ENCODE peak calls at places on chromosomes 1 and 21, in four cellular contexts. R is tibial nerve, J is choroid plexus epithelial cell, H is RWPE1. S is an unnamed sample.

GRCh38 chr1:185062710-185063370 is 17.5 kb downstream of the RNF2 start:
- DNase-seq in R (no peak), H (no peak), J (peak), S (no peak)

GRCh38 chr1:59604191-59604590 is 210.6 kb upstream of the HOOK1 start:
- DNase-seq in R (no peak), J (peak), H (no peak), S (no peak)

GRCh38 chr1:87980494-87980893 is 651.8 kb downstream of the LMO4 start:
- DNase-seq in R (no peak), J (no peak), H (no peak), S (no peak)

GRCh38 chr1:46735708-46736324 is 16.9 kb upstream of the EFCAB14 start:
- DNase-seq in R (no peak), J (peak), H (peak), S (no peak)

GRCh38 chr1:224554620-224555259 is 61.4 kb upstream of the CNIH3 start:
- DNase-seq in R (no peak), H (no peak), J (no peak), S (no peak)

GRCh38 chr1:90959352-90960206 is 62.3 kb downstream of the ZNF644 start:
- DNase-seq in R (no peak), J (peak), H (peak), S (no peak)

GRCh38 chr1:72366473-72366872 is 84.1 kb upstream of the NEGR1 start:
- DNase-seq in H (peak), J (peak), R (no peak), S (no peak)

GRCh38 chr1:81021134-81021533 is 779.6 kb upstream of the ADGRL2 start:
- DNase-seq in R (no peak), J (peak), H (no peak), S (no peak)

GRCh38 chr1:46558966-46559365 is 7.5 kb upstream of the KNCN start:
- DNase-seq in H (no peak), J (no peak), R (no peak), S (no peak)

GRCh38 chr1:215905493-215906095 is 338.5 kb downstream of the KCTD3 start:
- DNase-seq in R (no peak), H (no peak), J (no peak), S (no peak)

GRCh38 chr1:157485793-157486192 is 66.5 kb downstream of the FCRL5 start:
- DNase-seq in H (no peak), R (no peak), J (no peak), S (no peak)

GRCh38 chr1:28789412-28789811 is 22.6 kb upstream of the OPRD1 start:
- DNase-seq in H (no peak), R (no peak), J (no peak), S (no peak)

GRCh38 chr1:1760345-1760650 is 18.0 kb downstream of the NADK start:
- DNase-seq in J (no peak), R (no peak), H (no peak), S (no peak)

GRCh38 chr1:29719253-29719652 is 482.9 kb downstream of the PTPRU start:
- DNase-seq in R (no peak), J (peak), H (no peak), S (no peak)

GRCh38 chr1:153849487-153850185 is 73.1 kb downstream of the GATAD2B start:
- DNase-seq in R (no peak), H (no peak), J (no peak), S (no peak)

GRCh38 chr1:154198756-154199562 is 7.1 kb upstream of the TPM3 start:
- DNase-seq in J (peak), H (peak), R (no peak), S (no peak)

GRCh38 chr1:232983375-232983774 is 33.0 kb downstream of the NTPCR start:
- DNase-seq in R (no peak), H (no peak), J (no peak), S (no peak)

GRCh38 chr1:222171005-222171404 is 376.9 kb downstream of the HHIPL2 start:
- DNase-seq in J (peak), R (no peak), H (peak), S (no peak)

GRCh38 chr1:217095050-217095622 is 371.9 kb upstream of the ESRRG start:
- DNase-seq in H (no peak), J (no peak), R (no peak), S (no peak)

GRCh38 chr1:178540646-178541045 is 27.7 kb downstream of the TEX35 start:
- DNase-seq in R (no peak), H (no peak), J (peak), S (no peak)

GRCh38 chr1:61070054-61070453 is 12.3 kb upstream of the NFIA start:
- DNase-seq in J (no peak), H (no peak), R (no peak), S (no peak)

GRCh38 chr1:193070942-193071341 is 11.5 kb downstream of the RO60 start:
- DNase-seq in R (no peak), H (no peak), J (peak), S (no peak)

DNA sequence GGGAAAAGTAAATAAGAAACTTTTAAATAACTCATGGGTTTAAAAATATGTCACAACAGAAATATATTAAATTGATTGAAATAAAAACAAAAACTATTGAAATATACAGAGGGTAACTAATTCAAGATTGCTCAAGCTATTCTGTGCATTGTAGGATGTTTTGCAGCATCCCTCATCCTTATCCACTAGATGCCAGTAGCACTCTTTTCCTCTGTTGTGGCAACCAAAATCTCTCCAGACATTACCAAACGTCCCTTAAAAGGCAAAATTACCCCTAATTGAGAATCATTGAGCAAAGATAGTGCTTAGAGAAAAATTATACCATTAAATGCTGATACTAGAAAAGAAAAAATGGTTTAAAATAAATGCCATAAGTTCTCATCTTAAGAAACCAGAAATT is 682.6 kb downstream of the RWDD3 start:
- DNase-seq in R (no peak), J (peak), H (no peak), S (no peak)
- TF ChIP-seq CTCF in R (no peak), J (peak), H (peak), S (no peak)

GRCh38 chr1:19825298-19825697 is 10.2 kb upstream of the RNF186 start:
- DNase-seq in H (no peak), R (no peak), J (peak), S (no peak)
- TF ChIP-seq CTCF in H (no peak), R (no peak), J (no peak), S (no peak)

GRCh38 chr1:54124906-54125305 is 27.9 kb downstream of the CDCP2 start:
- DNase-seq in J (no peak), R (no peak), H (no peak), S (no peak)

GRCh38 chr1:54125671-54126070 is 27.1 kb downstream of the CDCP2 start:
- DNase-seq in J (peak), H (no peak), R (no peak), S (no peak)

GRCh38 chr1:54126271-54126815 is 26.5 kb downstream of the CDCP2 start:
- DNase-seq in J (peak), R (no peak), H (no peak), S (no peak)

GRCh38 chr1:54122992-54123391 is 29.8 kb downstream of the CDCP2 start:
- DNase-seq in J (no peak), R (no peak), H (no peak), S (no peak)

DNA sequence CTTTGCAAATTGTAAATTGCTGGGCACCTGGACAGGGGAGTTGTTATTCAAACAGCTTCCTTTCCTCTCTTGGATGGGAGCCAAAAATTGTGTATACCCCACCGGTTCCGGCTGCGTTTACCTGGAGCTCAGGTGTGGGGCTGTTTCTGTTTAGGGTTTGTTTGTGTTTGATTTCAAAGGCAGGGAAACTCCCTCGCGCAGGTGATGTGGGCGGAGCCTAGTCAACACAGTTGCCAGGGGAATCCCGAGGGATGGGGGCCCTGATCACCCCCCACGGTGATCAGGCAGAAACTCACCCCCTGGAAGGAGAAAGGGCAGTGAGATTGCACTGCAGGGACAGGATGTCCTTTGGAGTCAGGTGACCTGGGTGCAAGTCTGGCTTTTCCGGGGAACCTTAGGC is 28.3 kb downstream of the CDCP2 start:
- DNase-seq in J (no peak), H (no peak), R (no peak), S (no peak)
- TF ChIP-seq CTCF in J (no peak), H (no peak), R (no peak), S (no peak)

GRCh38 chr1:171355727-171356126 is 41.7 kb downstream of the FMO4 start:
- DNase-seq in H (no peak), J (peak), R (no peak), S (no peak)

GRCh38 chr1:171351961-171352360 is 38.0 kb downstream of the FMO4 start:
- DNase-seq in R (no peak), J (no peak), H (no peak), S (no peak)

GRCh38 chr1:171350579-171350978 is 36.6 kb downstream of the FMO4 start:
- DNase-seq in H (no peak), J (no peak), R (no peak), S (no peak)

GRCh38 chr1:171357179-171357578 is 43.2 kb downstream of the FMO4 start:
- DNase-seq in J (no peak), R (no peak), H (no peak), S (no peak)

DNA sequence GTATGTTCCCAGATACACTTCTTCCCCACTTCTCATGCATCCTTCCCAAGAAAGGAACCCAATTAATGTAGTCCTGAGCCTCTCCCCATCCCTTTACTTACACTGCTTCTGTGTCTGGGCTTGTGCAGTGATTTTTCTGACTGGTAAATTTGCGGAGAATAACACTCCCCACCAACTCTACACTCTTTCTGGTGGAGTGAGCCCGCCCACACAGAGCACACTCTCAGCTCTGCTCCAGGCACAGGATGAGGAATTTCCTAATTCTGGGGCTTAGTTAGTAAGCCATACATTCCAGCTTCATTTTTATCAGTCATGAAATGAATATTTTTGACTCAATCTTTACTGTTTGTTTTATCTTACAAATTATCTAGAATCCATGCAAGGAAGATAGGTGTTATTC is 38.6 kb downstream of the FMO4 start:
- DNase-seq in J (no peak), H (no peak), R (no peak), S (no peak)
- TF ChIP-seq CTCF in J (no peak), H (no peak), R (no peak), S (no peak)

GRCh38 chr21:38170705-38171682 is 85.8 kb upstream of the KCNJ15 start:
- DNase-seq in R (no peak), H (no peak), J (peak), S (no peak)
- TF ChIP-seq CTCF in R (no peak), H (no peak), J (peak), S (no peak)